ENCODE peak calls at places on chromosomes 13 and 19, in five cellular contexts. One of them, this sample, is unnamed.

GRCh38 chr13:99442273-99442895 is 58.9 kb upstream of the TM9SF2 start:
- DNase-seq in IMR-90: peak
- DNase-seq in erythroblast: peak
- DNase-seq in tibial nerve: no peak
- DNase-seq in lower leg skin: no peak
- DNase-seq in this sample: peak

GRCh38 chr13:57212989-57213388 is 46.0 kb downstream of the PRR20E start:
- DNase-seq in IMR-90: no peak
- DNase-seq in erythroblast: no peak
- DNase-seq in tibial nerve: no peak
- DNase-seq in lower leg skin: no peak
- DNase-seq in this sample: no peak

GRCh38 chr19:18171605-18172327 is 1.8 kb upstream of the IFI30 start:
- DNase-seq in IMR-90: no peak
- DNase-seq in erythroblast: peak
- DNase-seq in tibial nerve: no peak
- DNase-seq in lower leg skin: no peak
- DNase-seq in this sample: no peak

GRCh38 chr19:30066781-30067759 is 125.0 kb downstream of the URI1 start:
- DNase-seq in IMR-90: no peak
- DNase-seq in erythroblast: no peak
- DNase-seq in tibial nerve: no peak
- DNase-seq in lower leg skin: peak
- DNase-seq in this sample: no peak

GRCh38 chr19:48755787-48756674 is 707 bp downstream of the FGF21 start:
- DNase-seq in IMR-90: no peak
- DNase-seq in erythroblast: no peak
- DNase-seq in tibial nerve: no peak
- DNase-seq in lower leg skin: no peak
- DNase-seq in this sample: no peak

GRCh38 chr19:18999016-18999758 is 34.1 kb downstream of the SUGP2 start:
- DNase-seq in IMR-90: peak
- DNase-seq in erythroblast: no peak
- DNase-seq in tibial nerve: no peak
- DNase-seq in lower leg skin: no peak
- DNase-seq in this sample: no peak

GRCh38 chr13:49225358-49226042 is 5.4 kb downstream of the MLNR start:
- DNase-seq in IMR-90: no peak
- DNase-seq in erythroblast: no peak
- DNase-seq in tibial nerve: no peak
- DNase-seq in lower leg skin: no peak
- DNase-seq in this sample: no peak

GRCh38 chr13:97720881-97721280 is 232.6 kb upstream of the IPO5 start:
- DNase-seq in IMR-90: no peak
- DNase-seq in erythroblast: no peak
- DNase-seq in tibial nerve: no peak
- DNase-seq in lower leg skin: no peak
- DNase-seq in this sample: no peak

GRCh38 chr13:54366728-54367127 is 1338.1 kb downstream of the OLFM4 start:
- DNase-seq in IMR-90: no peak
- DNase-seq in erythroblast: no peak
- DNase-seq in tibial nerve: no peak
- DNase-seq in lower leg skin: no peak
- DNase-seq in this sample: no peak

GRCh38 chr13:89393758-89394157 is 1722.6 kb downstream of the SLITRK5 start:
- DNase-seq in IMR-90: no peak
- DNase-seq in erythroblast: no peak
- DNase-seq in tibial nerve: no peak
- DNase-seq in lower leg skin: no peak
- DNase-seq in this sample: no peak

GRCh38 chr13:52994865-52995264 is 33.7 kb upstream of the OLFM4 start:
- DNase-seq in IMR-90: no peak
- DNase-seq in erythroblast: no peak
- DNase-seq in tibial nerve: no peak
- DNase-seq in lower leg skin: no peak
- DNase-seq in this sample: no peak

GRCh38 chr13:46593403-46593802 is 40.4 kb downstream of the LRCH1 start:
- DNase-seq in IMR-90: no peak
- DNase-seq in erythroblast: no peak
- DNase-seq in tibial nerve: no peak
- DNase-seq in lower leg skin: no peak
- DNase-seq in this sample: no peak

GRCh38 chr19:47471733-47472457 is at the start of gene SLC8A2:
- DNase-seq in IMR-90: peak
- DNase-seq in erythroblast: peak
- DNase-seq in tibial nerve: no peak
- DNase-seq in lower leg skin: no peak
- DNase-seq in this sample: peak

GRCh38 chr19:48512504-48513288 is 1.1 kb upstream of the LMTK3 start:
- DNase-seq in IMR-90: no peak
- DNase-seq in erythroblast: no peak
- DNase-seq in tibial nerve: no peak
- DNase-seq in lower leg skin: no peak
- DNase-seq in this sample: no peak

GRCh38 chr19:13795595-13796300 is 505 bp downstream of the ZSWIM4 start:
- DNase-seq in IMR-90: peak
- DNase-seq in erythroblast: peak
- DNase-seq in tibial nerve: no peak
- DNase-seq in lower leg skin: no peak
- DNase-seq in this sample: no peak

GRCh38 chr19:30150626-30151025 is 208.6 kb downstream of the URI1 start:
- DNase-seq in IMR-90: no peak
- DNase-seq in erythroblast: no peak
- DNase-seq in tibial nerve: no peak
- DNase-seq in lower leg skin: no peak
- DNase-seq in this sample: no peak

GRCh38 chr13:110680852-110681251 is 25.1 kb downstream of the CARS2 start:
- DNase-seq in IMR-90: no peak
- DNase-seq in erythroblast: peak
- DNase-seq in tibial nerve: no peak
- DNase-seq in lower leg skin: peak
- DNase-seq in this sample: peak

GRCh38 chr19:11142528-11143171 is 12.9 kb downstream of the SPC24 start:
- DNase-seq in IMR-90: peak
- DNase-seq in erythroblast: peak
- DNase-seq in tibial nerve: peak
- DNase-seq in lower leg skin: peak
- DNase-seq in this sample: peak
- TF ChIP-seq POLR2A in IMR-90: no peak
- TF ChIP-seq POLR2A in erythroblast: no peak
- TF ChIP-seq POLR2A in tibial nerve: no peak
- TF ChIP-seq POLR2A in lower leg skin: no peak
- TF ChIP-seq POLR2A in this sample: no peak

GRCh38 chr19:54094601-54095000 is 6.0 kb downstream of the OSCAR start:
- DNase-seq in IMR-90: no peak
- DNase-seq in erythroblast: no peak
- DNase-seq in tibial nerve: no peak
- DNase-seq in lower leg skin: no peak
- DNase-seq in this sample: no peak

GRCh38 chr19:54096642-54097106 is 3.9 kb downstream of the OSCAR start:
- DNase-seq in IMR-90: peak
- DNase-seq in erythroblast: no peak
- DNase-seq in tibial nerve: no peak
- DNase-seq in lower leg skin: no peak
- DNase-seq in this sample: peak

GRCh38 chr19:54100560-54100959 is at the start of gene OSCAR:
- DNase-seq in IMR-90: no peak
- DNase-seq in erythroblast: no peak
- DNase-seq in tibial nerve: no peak
- DNase-seq in lower leg skin: no peak
- DNase-seq in this sample: no peak

DNA sequence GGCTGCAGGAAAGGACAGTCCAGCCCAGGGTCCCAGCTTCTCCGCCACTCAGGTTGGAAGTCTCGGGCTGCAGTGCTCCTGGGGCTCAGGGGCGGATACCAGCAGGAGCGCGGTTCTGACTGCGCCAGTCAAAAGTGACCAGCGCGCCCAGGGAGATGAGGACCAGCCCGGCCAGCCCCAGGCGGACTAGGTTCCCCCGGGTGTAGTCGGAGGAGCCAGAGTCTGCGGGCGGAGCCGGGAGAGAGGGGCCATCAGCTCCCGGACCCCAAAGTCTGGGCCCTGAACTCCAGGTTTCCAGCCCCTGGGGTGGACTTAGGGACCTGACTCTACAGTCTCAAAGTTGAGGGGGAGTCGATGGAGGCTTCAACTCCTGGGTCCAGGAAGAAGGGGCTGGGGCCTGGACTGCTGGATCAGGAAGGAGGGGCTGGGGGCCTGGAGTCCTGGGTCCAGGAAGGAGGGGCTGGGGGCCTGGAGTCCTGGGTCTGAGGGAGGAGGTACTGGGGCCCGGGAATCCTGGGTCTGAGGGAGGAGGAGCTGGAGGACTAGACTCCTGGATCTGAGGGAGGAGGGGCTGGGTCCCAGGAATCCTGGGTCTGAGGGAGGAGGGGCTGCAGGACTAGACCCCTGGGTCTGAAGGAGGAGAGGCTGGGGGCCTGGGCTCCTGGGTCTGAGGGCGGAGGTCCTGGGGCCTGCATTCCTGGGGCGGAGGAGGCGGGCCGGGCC is 5.3 kb downstream of the OSCAR start:
- DNase-seq in IMR-90: no peak
- DNase-seq in erythroblast: no peak
- DNase-seq in tibial nerve: no peak
- DNase-seq in lower leg skin: no peak
- DNase-seq in this sample: no peak
- TF ChIP-seq POLR2A in IMR-90: no peak
- TF ChIP-seq POLR2A in erythroblast: no peak
- TF ChIP-seq POLR2A in tibial nerve: no peak
- TF ChIP-seq POLR2A in lower leg skin: no peak
- TF ChIP-seq POLR2A in this sample: no peak

GRCh38 chr19:41617941-41618730 is 8.7 kb downstream of the CEACAM4 start:
- DNase-seq in IMR-90: no peak
- DNase-seq in erythroblast: no peak
- DNase-seq in tibial nerve: no peak
- DNase-seq in lower leg skin: no peak
- DNase-seq in this sample: no peak

GRCh38 chr19:41616785-41617621 is 9.9 kb downstream of the CEACAM4 start:
- DNase-seq in IMR-90: peak
- DNase-seq in erythroblast: no peak
- DNase-seq in tibial nerve: no peak
- DNase-seq in lower leg skin: no peak
- DNase-seq in this sample: no peak

GRCh38 chr19:41621654-41622053 is 5.2 kb downstream of the CEACAM4 start:
- DNase-seq in IMR-90: no peak
- DNase-seq in erythroblast: no peak
- DNase-seq in tibial nerve: no peak
- DNase-seq in lower leg skin: no peak
- DNase-seq in this sample: no peak

GRCh38 chr19:41620171-41620570 is 6.7 kb downstream of the CEACAM4 start:
- DNase-seq in IMR-90: no peak
- DNase-seq in erythroblast: no peak
- DNase-seq in tibial nerve: no peak
- DNase-seq in lower leg skin: no peak
- DNase-seq in this sample: no peak

DNA sequence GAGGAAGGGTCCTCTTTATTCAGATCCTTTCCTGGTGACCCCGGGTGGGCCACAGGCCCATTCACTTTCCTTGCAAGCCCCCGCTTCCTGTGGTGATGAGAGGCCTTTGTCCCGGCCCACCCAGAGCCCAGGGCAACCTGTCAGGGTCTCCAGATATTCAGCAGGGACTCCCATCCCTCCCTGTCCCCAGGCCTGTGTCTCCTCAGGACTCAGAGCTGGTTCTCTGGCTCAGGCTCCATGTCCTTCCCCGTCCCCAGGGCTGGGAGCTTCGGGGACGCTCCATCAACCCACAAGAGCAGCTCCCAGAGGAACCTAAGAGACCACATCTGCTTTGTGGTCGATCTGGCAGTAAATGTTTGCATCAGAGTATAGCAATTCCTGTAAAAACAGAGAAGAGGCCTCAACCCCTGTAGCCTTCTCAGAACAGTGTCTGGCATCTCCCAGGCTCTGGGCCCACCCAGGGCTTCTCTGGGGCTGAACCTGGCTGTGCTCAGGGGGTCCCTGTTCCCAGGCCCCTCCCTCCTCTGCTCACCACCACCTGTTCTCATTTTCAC is 7.8 kb downstream of the CEACAM4 start:
- DNase-seq in IMR-90: no peak
- DNase-seq in erythroblast: no peak
- DNase-seq in tibial nerve: no peak
- DNase-seq in lower leg skin: no peak
- DNase-seq in this sample: no peak
- TF ChIP-seq POLR2A in IMR-90: no peak
- TF ChIP-seq POLR2A in erythroblast: no peak
- TF ChIP-seq POLR2A in tibial nerve: no peak
- TF ChIP-seq POLR2A in lower leg skin: no peak
- TF ChIP-seq POLR2A in this sample: no peak

GRCh38 chr19:3983936-3984583 is 1.2 kb downstream of the EEF2 start:
- DNase-seq in IMR-90: peak
- DNase-seq in erythroblast: no peak
- DNase-seq in tibial nerve: no peak
- DNase-seq in lower leg skin: no peak
- DNase-seq in this sample: no peak

GRCh38 chr19:3983542-3983914 is 1.7 kb downstream of the EEF2 start:
- DNase-seq in IMR-90: no peak
- DNase-seq in erythroblast: no peak
- DNase-seq in tibial nerve: no peak
- DNase-seq in lower leg skin: no peak
- DNase-seq in this sample: no peak

GRCh38 chr19:3981736-3982681 is 3.3 kb downstream of the EEF2 start:
- DNase-seq in IMR-90: no peak
- DNase-seq in erythroblast: no peak
- DNase-seq in tibial nerve: no peak
- DNase-seq in lower leg skin: no peak
- DNase-seq in this sample: no peak

GRCh38 chr19:3981373-3981735 is 3.9 kb downstream of the EEF2 start:
- DNase-seq in IMR-90: no peak
- DNase-seq in erythroblast: no peak
- DNase-seq in tibial nerve: no peak
- DNase-seq in lower leg skin: no peak
- DNase-seq in this sample: no peak

GRCh38 chr19:3982701-3983541 is 2.3 kb downstream of the EEF2 start:
- DNase-seq in IMR-90: peak
- DNase-seq in erythroblast: no peak
- DNase-seq in tibial nerve: no peak
- DNase-seq in lower leg skin: no peak
- DNase-seq in this sample: no peak
- TF ChIP-seq POLR2A in IMR-90: peak
- TF ChIP-seq POLR2A in erythroblast: no peak
- TF ChIP-seq POLR2A in tibial nerve: no peak
- TF ChIP-seq POLR2A in lower leg skin: no peak
- TF ChIP-seq POLR2A in this sample: no peak

DNA sequence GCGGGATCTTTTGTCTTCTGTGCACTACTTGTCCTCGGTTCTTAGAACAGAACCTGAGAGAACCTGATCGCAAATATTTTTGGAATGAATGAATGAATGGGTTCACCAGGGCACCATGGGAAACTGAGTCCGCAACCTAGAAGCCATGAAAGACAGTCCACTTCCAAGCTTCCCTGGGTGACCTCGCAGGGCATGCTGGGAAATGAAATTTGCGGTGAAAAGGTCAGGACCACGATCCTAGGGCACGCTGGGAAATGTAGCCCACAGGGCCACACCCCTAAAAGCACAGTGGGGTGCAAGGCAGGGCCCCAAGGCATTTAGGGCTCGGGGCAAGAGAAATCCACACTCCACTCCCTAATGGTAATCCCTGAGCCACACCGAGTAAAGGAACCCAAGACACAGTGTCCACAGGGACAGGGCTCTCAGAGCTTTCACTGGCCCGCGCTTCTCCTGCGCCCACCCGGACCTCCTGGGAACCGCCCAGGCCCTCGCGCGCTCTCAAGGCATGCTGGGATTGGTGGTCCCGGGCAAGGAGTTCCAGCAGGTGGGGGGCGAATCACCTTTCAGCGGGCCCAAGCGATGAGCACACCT is 1.1 kb upstream of the PPP1R12C start:
- DNase-seq in IMR-90: no peak
- DNase-seq in erythroblast: peak
- DNase-seq in tibial nerve: no peak
- DNase-seq in lower leg skin: no peak
- DNase-seq in this sample: no peak
- TF ChIP-seq POLR2A in IMR-90: no peak
- TF ChIP-seq POLR2A in erythroblast: no peak
- TF ChIP-seq POLR2A in tibial nerve: no peak
- TF ChIP-seq POLR2A in lower leg skin: no peak
- TF ChIP-seq POLR2A in this sample: no peak

This sample was measured in HCT116.